ENCODE peak calls at places on chromosomes 12 and 14, in eight cellular contexts. S, O, L, R, T, U, K and V are unnamed samples.

GRCh38 chr12:101857043-101857558 is 20.3 kb upstream of the DRAM1 start:
- DNase-seq in S (no peak), O (no peak), L (no peak), R (no peak), T (no peak), U (peak), K (peak), V (no peak)

GRCh38 chr14:36604757-36605505 is 22.5 kb upstream of the NKX2-8 start:
- DNase-seq in S (no peak), O (peak), L (peak), R (no peak), T (peak), U (peak), K (peak), V (no peak)

GRCh38 chr14:78737116-78737515 is 566.9 kb downstream of the NRXN3 start:
- DNase-seq in S (no peak), O (no peak), L (no peak), R (no peak), T (no peak), U (no peak), K (no peak), V (no peak)

GRCh38 chr12:22231836-22232235 is 102.7 kb downstream of the ST8SIA1 start:
- DNase-seq in S (no peak), O (no peak), L (no peak), R (no peak), T (no peak), U (peak), K (peak), V (no peak)

GRCh38 chr12:87274594-87275245 is 754.5 kb downstream of the C12orf50 start:
- DNase-seq in S (no peak), O (no peak), L (no peak), R (no peak), T (no peak), U (peak), K (peak), V (no peak)

GRCh38 chr14:67442139-67442906 is 30.4 kb upstream of the PLEK2 start:
- DNase-seq in S (no peak), O (no peak), L (no peak), R (no peak), T (no peak), U (no peak), K (no peak), V (no peak)

GRCh38 chr12:102602549-102602948 is 122.2 kb upstream of the IGF1 start:
- DNase-seq in S (no peak), O (no peak), L (no peak), R (no peak), T (no peak), U (no peak), K (no peak), V (no peak)

GRCh38 chr14:39442293-39442692 is 10.1 kb upstream of the FBXO33 start:
- DNase-seq in S (no peak), O (no peak), L (no peak), R (no peak), T (no peak), U (peak), K (peak), V (no peak)

GRCh38 chr14:38818555-38818954 is 284.5 kb downstream of the SEC23A start:
- DNase-seq in S (no peak), O (no peak), L (no peak), R (no peak), T (no peak), U (no peak), K (no peak), V (no peak)

GRCh38 chr12:103814436-103814835 is 26.6 kb downstream of the NT5DC3 start:
- DNase-seq in S (no peak), O (no peak), L (no peak), R (no peak), T (no peak), U (no peak), K (peak), V (no peak)

GRCh38 chr14:72045271-72045670 is 113.0 kb downstream of the RGS6 start:
- DNase-seq in S (no peak), O (no peak), L (no peak), R (no peak), T (no peak), U (no peak), K (no peak), V (no peak)

GRCh38 chr12:93441111-93441616 is 583 bp downstream of the UBE2N start:
- DNase-seq in S (peak), O (peak), L (peak), R (peak), T (peak), U (peak), K (peak), V (peak)

GRCh38 chr12:130157998-130158774 is 4.1 kb upstream of the FZD10 start:
- DNase-seq in S (no peak), O (no peak), L (no peak), R (no peak), T (no peak), U (no peak), K (no peak), V (no peak)

GRCh38 chr14:104967414-104968152 is 10.6 kb downstream of the AHNAK2 start:
- DNase-seq in S (no peak), O (no peak), L (peak), R (no peak), T (peak), U (peak), K (no peak), V (no peak)

GRCh38 chr12:5969156-5969973 is 24.3 kb upstream of the ANO2 start:
- DNase-seq in S (no peak), O (no peak), L (peak), R (no peak), T (no peak), U (no peak), K (no peak), V (no peak)

GRCh38 chr12:70571705-70572269 is 65.4 kb downstream of the PTPRB start:
- DNase-seq in S (no peak), O (no peak), L (no peak), R (no peak), T (no peak), U (no peak), K (peak), V (no peak)

GRCh38 chr14:104970231-104971068 is 7.7 kb downstream of the AHNAK2 start:
- DNase-seq in S (no peak), O (no peak), L (peak), R (no peak), T (no peak), U (peak), K (peak), V (no peak)

GRCh38 chr12:75641031-75641780 is 129.8 kb upstream of the KRR1 start:
- DNase-seq in S (no peak), O (peak), L (no peak), R (peak), T (peak), U (peak), K (peak), V (peak)

GRCh38 chr12:108312885-108313203 is 26.3 kb downstream of the CMKLR1 start:
- DNase-seq in S (no peak), O (no peak), L (no peak), R (no peak), T (no peak), U (peak), K (peak), V (no peak)

GRCh38 chr14:58501214-58501816 is 73.8 kb downstream of the KIAA0586 start:
- DNase-seq in S (no peak), O (no peak), L (peak), R (no peak), T (peak), U (peak), K (peak), V (peak)

GRCh38 chr14:73240816-73241480 is 3.6 kb downstream of the PAPLN start:
- DNase-seq in S (no peak), O (no peak), L (no peak), R (no peak), T (no peak), U (no peak), K (no peak), V (no peak)

GRCh38 chr12:10341892-10342509 is 34.3 kb downstream of the KLRD1 start:
- DNase-seq in S (no peak), O (no peak), L (no peak), R (no peak), T (no peak), U (no peak), K (no peak), V (no peak)

GRCh38 chr14:68552597-68552996 is 240.3 kb downstream of the ZFP36L1 start:
- DNase-seq in S (no peak), O (no peak), L (no peak), R (no peak), T (no peak), U (no peak), K (no peak), V (no peak)